ENCODE peak calls at places on chromosome 21, in six cellular contexts. N is H9, M is IMR-90, I is mesenchymal stem cell, E is H1, H is trophoblast cell. D is an unnamed sample.

GRCh38 chr21:41926068-41926806 is 27.6 kb downstream of the C2CD2 start:
- DNase-seq in N (no peak), M (peak; percentile 66), I (peak; percentile 83), E (no peak), H (no peak), D (no peak)

GRCh38 chr21:27519357-27519756 is 552.5 kb upstream of the ADAMTS5 start:
- DNase-seq in N (no peak), M (peak; percentile 97), I (peak; percentile 92), E (no peak), H (no peak), D (no peak)

GRCh38 chr21:42695324-42696025 is 42.1 kb downstream of the PDE9A start:
- DNase-seq in N (no peak), M (peak; percentile 55), I (peak; percentile 43), E (no peak), H (no peak), D (no peak)

GRCh38 chr21:45637883-45638282 is 5.6 kb upstream of the PCBP3 start:
- DNase-seq in N (no peak), M (no peak), I (no peak), E (no peak), H (no peak), D (no peak)

GRCh38 chr21:39120876-39121599 is 62.2 kb downstream of the PSMG1 start:
- DNase-seq in N (no peak), M (no peak), I (no peak), E (peak; percentile 35), H (no peak), D (no peak)

GRCh38 chr21:45421846-45422775 is 17.1 kb downstream of the COL18A1 start:
- DNase-seq in N (no peak), M (no peak), I (no peak), E (no peak), H (no peak), D (no peak)

GRCh38 chr21:43287974-43288755 is 119.4 kb downstream of the CRYAA start:
- DNase-seq in N (no peak), M (no peak), I (no peak), E (no peak), H (peak; percentile 84), D (no peak)

GRCh38 chr21:45992311-45993209 is 11.0 kb downstream of the COL6A1 start:
- DNase-seq in N (no peak), M (no peak), I (no peak), E (no peak), H (no peak), D (no peak)

GRCh38 chr21:44454058-44454457 is 1.3 kb upstream of the LRRC3 start:
- DNase-seq in N (peak; percentile 10), M (no peak), I (no peak), E (no peak), H (no peak), D (no peak)

GRCh38 chr21:17231771-17232170 is 281.1 kb upstream of the CXADR start:
- DNase-seq in N (no peak), M (no peak), I (no peak), E (no peak), H (no peak), D (no peak)

GRCh38 chr21:25441835-25442234 is 165.4 kb downstream of the MRPL39 start:
- DNase-seq in N (no peak), M (no peak), I (no peak), E (no peak), H (no peak), D (no peak)
- H3K14ac ChIP-seq in N (no peak overlapping the region), M (no peak overlapping the region), I (no peak overlapping the region), E (no peak overlapping the region), H (no peak overlapping the region), D (no peak overlapping the region)

GRCh38 chr21:37513383-37513782 is 146.8 kb downstream of the DYRK1A start:
- DNase-seq in N (no peak), M (no peak), I (no peak), E (no peak), H (no peak), D (no peak)
- H4K91ac ChIP-seq in N (no peak overlapping the region), M (no peak overlapping the region), I (no peak overlapping the region), E (no peak overlapping the region), H (no peak overlapping the region), D (no peak overlapping the region)

GRCh38 chr21:22892757-22893156 is 1894.5 kb downstream of the NCAM2 start:
- DNase-seq in N (no peak), M (no peak), I (no peak), E (no peak), H (no peak), D (no peak)
- H3K14ac ChIP-seq in N (no peak overlapping the region), M (no peak overlapping the region), I (no peak overlapping the region), E (no peak overlapping the region), H (no peak overlapping the region), D (no peak overlapping the region)

DNA sequence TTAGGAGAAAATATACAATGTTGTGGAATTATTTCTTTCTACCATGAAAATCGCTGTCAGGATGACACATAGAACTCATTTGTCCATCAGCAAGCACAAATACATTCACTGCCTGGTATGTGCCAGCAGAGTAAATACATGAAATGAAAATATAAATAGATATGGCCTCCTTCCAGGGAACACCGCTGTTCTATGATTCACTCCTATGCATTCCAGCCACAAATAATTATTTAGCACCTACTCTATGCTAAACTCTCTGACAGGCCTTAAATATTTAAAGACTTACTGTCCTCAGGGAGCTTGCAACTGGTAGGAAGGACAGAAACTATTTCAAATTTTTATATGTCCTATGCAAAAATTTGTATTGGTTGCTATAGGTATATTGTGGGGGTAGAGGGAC is 975.0 kb upstream of the NCAM2 start:
- DNase-seq in N (no peak), M (no peak), I (no peak), E (no peak), H (no peak), D (no peak)
- H4K91ac ChIP-seq in N (no peak overlapping the region), M (no peak overlapping the region), I (no peak overlapping the region), E (no peak overlapping the region), H (no peak overlapping the region), D (no peak overlapping the region)

D was measured in neuronal stem cell.